ENCODE peak calls at places on chromosome 22, in five cellular contexts. One of them, this sample, is unnamed.

GRCh38 chr22:37345863-37346514 is 63.7 kb downstream of the CYTH4 start:
- DNase-seq in CD8-positive, alpha-beta T cell: no peak
- DNase-seq in heart left ventricle: no peak
- DNase-seq in OCI-LY7: no peak
- DNase-seq in transverse colon: peak; percentile 14
- DNase-seq in this sample: peak; percentile 81

GRCh38 chr22:21068681-21069276 is 23.0 kb downstream of the LRRC74B start:
- DNase-seq in CD8-positive, alpha-beta T cell: no peak
- DNase-seq in heart left ventricle: no peak
- DNase-seq in OCI-LY7: no peak
- DNase-seq in transverse colon: no peak
- DNase-seq in this sample: no peak

GRCh38 chr22:35449829-35450689 is 50.1 kb downstream of the MCM5 start:
- DNase-seq in CD8-positive, alpha-beta T cell: no peak
- DNase-seq in heart left ventricle: no peak
- DNase-seq in OCI-LY7: no peak
- DNase-seq in transverse colon: peak; percentile 39
- DNase-seq in this sample: no peak

GRCh38 chr22:45911601-45912271 is 65.2 kb downstream of the WNT7B start:
- DNase-seq in CD8-positive, alpha-beta T cell: no peak
- DNase-seq in heart left ventricle: peak; percentile 83
- DNase-seq in OCI-LY7: no peak
- DNase-seq in transverse colon: no peak
- DNase-seq in this sample: no peak

GRCh38 chr22:46848227-46848626 is 85.8 kb downstream of the TBC1D22A start:
- DNase-seq in CD8-positive, alpha-beta T cell: no peak
- DNase-seq in heart left ventricle: no peak
- DNase-seq in OCI-LY7: no peak
- DNase-seq in transverse colon: no peak
- DNase-seq in this sample: no peak

GRCh38 chr22:41245917-41246499 is 5.3 kb upstream of the CHADL start:
- DNase-seq in CD8-positive, alpha-beta T cell: no peak
- DNase-seq in heart left ventricle: no peak
- DNase-seq in OCI-LY7: no peak
- DNase-seq in transverse colon: no peak
- DNase-seq in this sample: no peak

GRCh38 chr22:35524966-35525686 is 15.5 kb upstream of the RASD2 start:
- DNase-seq in CD8-positive, alpha-beta T cell: no peak
- DNase-seq in heart left ventricle: peak; percentile 69
- DNase-seq in OCI-LY7: no peak
- DNase-seq in transverse colon: no peak
- DNase-seq in this sample: no peak

GRCh38 chr22:44536411-44536810 is 38.4 kb upstream of the RTL6 start:
- DNase-seq in CD8-positive, alpha-beta T cell: no peak
- DNase-seq in heart left ventricle: no peak
- DNase-seq in OCI-LY7: no peak
- DNase-seq in transverse colon: no peak
- DNase-seq in this sample: no peak

GRCh38 chr22:35400335-35400680 is 368 bp downstream of the MCM5 start:
- DNase-seq in CD8-positive, alpha-beta T cell: no peak
- DNase-seq in heart left ventricle: no peak
- DNase-seq in OCI-LY7: peak; percentile 53
- DNase-seq in transverse colon: no peak
- DNase-seq in this sample: peak; percentile 23

GRCh38 chr22:40281717-40282116 is 64.6 kb upstream of the ADSL start:
- DNase-seq in CD8-positive, alpha-beta T cell: no peak
- DNase-seq in heart left ventricle: peak; percentile 44
- DNase-seq in OCI-LY7: no peak
- DNase-seq in transverse colon: no peak
- DNase-seq in this sample: no peak

GRCh38 chr22:19803736-19804267 is 43.2 kb downstream of the TBX1 start:
- DNase-seq in CD8-positive, alpha-beta T cell: no peak
- DNase-seq in heart left ventricle: no peak
- DNase-seq in OCI-LY7: no peak
- DNase-seq in transverse colon: no peak
- DNase-seq in this sample: no peak

GRCh38 chr22:36362819-36363377 is 24.9 kb downstream of the MYH9 start:
- DNase-seq in CD8-positive, alpha-beta T cell: no peak
- DNase-seq in heart left ventricle: no peak
- DNase-seq in OCI-LY7: no peak
- DNase-seq in transverse colon: no peak
- DNase-seq in this sample: peak; percentile 35

GRCh38 chr22:45502215-45503070 is at the start of gene FBLN1:
- DNase-seq in CD8-positive, alpha-beta T cell: no peak
- DNase-seq in heart left ventricle: peak; percentile 61
- DNase-seq in OCI-LY7: no peak
- DNase-seq in transverse colon: no peak
- DNase-seq in this sample: peak; percentile 66

GRCh38 chr22:17706451-17706900 is 67.8 kb downstream of the BID start:
- DNase-seq in CD8-positive, alpha-beta T cell: peak; percentile 8
- DNase-seq in heart left ventricle: no peak
- DNase-seq in OCI-LY7: peak; percentile 55
- DNase-seq in transverse colon: peak; percentile 54
- DNase-seq in this sample: peak; percentile 81

GRCh38 chr22:41352058-41352457 is 29.7 kb upstream of the TEF start:
- DNase-seq in CD8-positive, alpha-beta T cell: no peak
- DNase-seq in heart left ventricle: no peak
- DNase-seq in OCI-LY7: no peak
- DNase-seq in transverse colon: no peak
- DNase-seq in this sample: no peak

GRCh38 chr22:19630614-19631013 is 83.7 kb upstream of the SEPTIN5 start:
- DNase-seq in CD8-positive, alpha-beta T cell: no peak
- DNase-seq in heart left ventricle: no peak
- DNase-seq in OCI-LY7: no peak
- DNase-seq in transverse colon: no peak
- DNase-seq in this sample: no peak

GRCh38 chr22:43802897-43803495 is 9.1 kb downstream of the EFCAB6 start:
- DNase-seq in CD8-positive, alpha-beta T cell: no peak
- DNase-seq in heart left ventricle: no peak
- DNase-seq in OCI-LY7: no peak
- DNase-seq in transverse colon: no peak
- DNase-seq in this sample: no peak

GRCh38 chr22:30908051-30908461 is 60.5 kb downstream of the MORC2 start:
- DNase-seq in CD8-positive, alpha-beta T cell: no peak
- DNase-seq in heart left ventricle: no peak
- DNase-seq in OCI-LY7: no peak
- DNase-seq in transverse colon: no peak
- DNase-seq in this sample: no peak

GRCh38 chr22:44455963-44456358 is 42.1 kb downstream of the RTL6 start:
- DNase-seq in CD8-positive, alpha-beta T cell: no peak
- DNase-seq in heart left ventricle: no peak
- DNase-seq in OCI-LY7: no peak
- DNase-seq in transverse colon: no peak
- DNase-seq in this sample: no peak

GRCh38 chr22:31561238-31561887 is 65.0 kb downstream of the SFI1 start:
- DNase-seq in CD8-positive, alpha-beta T cell: peak; percentile 23
- DNase-seq in heart left ventricle: peak; percentile 69
- DNase-seq in OCI-LY7: peak; percentile 66
- DNase-seq in transverse colon: peak; percentile 84
- DNase-seq in this sample: peak; percentile 56

GRCh38 chr22:35066768-35067167 is 810 bp downstream of the ISX start:
- DNase-seq in CD8-positive, alpha-beta T cell: no peak
- DNase-seq in heart left ventricle: no peak
- DNase-seq in OCI-LY7: no peak
- DNase-seq in transverse colon: no peak
- DNase-seq in this sample: no peak

GRCh38 chr22:19735665-19736510 is 12.5 kb downstream of the GP1BB start:
- DNase-seq in CD8-positive, alpha-beta T cell: no peak
- DNase-seq in heart left ventricle: no peak
- DNase-seq in OCI-LY7: no peak
- DNase-seq in transverse colon: no peak
- DNase-seq in this sample: no peak

DNA sequence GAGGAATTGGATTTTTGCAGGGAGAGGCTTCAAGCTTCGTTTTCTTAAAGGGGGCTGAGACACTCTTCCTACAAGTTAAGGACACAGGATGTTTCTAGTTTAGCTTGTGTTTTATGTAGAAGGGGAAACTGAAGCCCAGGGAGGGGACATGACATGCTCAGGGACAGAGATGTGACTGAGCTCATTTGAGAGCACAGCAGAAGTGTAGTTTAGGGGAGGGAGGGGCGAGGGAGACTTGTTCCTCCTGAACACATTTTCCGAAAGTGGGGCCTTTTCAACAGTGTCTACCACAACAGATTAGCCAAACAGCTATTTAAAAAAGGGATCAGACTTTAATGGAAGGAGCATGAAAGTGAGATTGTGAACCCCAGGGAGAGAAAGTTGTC is 148.1 kb downstream of the FBXO7 start:
- DNase-seq in CD8-positive, alpha-beta T cell: no peak
- DNase-seq in heart left ventricle: no peak
- DNase-seq in OCI-LY7: no peak
- DNase-seq in transverse colon: no peak
- DNase-seq in this sample: no peak
- H3K4me3 ChIP-seq in CD8-positive, alpha-beta T cell: no peak overlapping the region
- H3K4me3 ChIP-seq in heart left ventricle: no peak overlapping the region
- H3K4me3 ChIP-seq in OCI-LY7: no peak overlapping the region
- H3K4me3 ChIP-seq in transverse colon: no peak overlapping the region
- H3K4me3 ChIP-seq in this sample: no peak overlapping the region

DNA sequence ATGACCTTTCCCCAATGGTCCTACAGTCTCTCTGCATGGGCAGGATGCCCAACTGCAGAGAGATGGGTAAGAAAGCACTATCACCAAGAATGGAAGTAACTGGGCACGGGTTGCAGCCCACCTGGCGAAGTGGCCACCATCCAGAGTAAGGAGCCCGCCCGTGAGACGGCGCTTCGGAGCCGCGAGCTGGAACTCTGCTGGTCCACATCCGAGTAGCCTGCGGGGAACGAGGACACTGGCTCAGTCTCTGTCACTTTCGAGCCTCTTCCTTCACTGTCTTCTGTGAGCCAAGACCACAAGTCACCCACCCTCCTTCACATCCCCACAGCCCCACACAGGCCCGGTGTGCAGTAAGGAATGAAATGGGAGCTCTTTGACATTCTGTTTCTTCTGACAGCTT is 5.7 kb downstream of the SUN2 start:
- DNase-seq in CD8-positive, alpha-beta T cell: no peak
- DNase-seq in heart left ventricle: no peak
- DNase-seq in OCI-LY7: no peak
- DNase-seq in transverse colon: no peak
- DNase-seq in this sample: no peak
- H3K4me3 ChIP-seq in CD8-positive, alpha-beta T cell: peak overlapping the region; percentile 39
- H3K4me3 ChIP-seq in heart left ventricle: no peak overlapping the region
- H3K4me3 ChIP-seq in OCI-LY7: no peak overlapping the region
- H3K4me3 ChIP-seq in transverse colon: no peak overlapping the region
- H3K4me3 ChIP-seq in this sample: no peak overlapping the region

DNA sequence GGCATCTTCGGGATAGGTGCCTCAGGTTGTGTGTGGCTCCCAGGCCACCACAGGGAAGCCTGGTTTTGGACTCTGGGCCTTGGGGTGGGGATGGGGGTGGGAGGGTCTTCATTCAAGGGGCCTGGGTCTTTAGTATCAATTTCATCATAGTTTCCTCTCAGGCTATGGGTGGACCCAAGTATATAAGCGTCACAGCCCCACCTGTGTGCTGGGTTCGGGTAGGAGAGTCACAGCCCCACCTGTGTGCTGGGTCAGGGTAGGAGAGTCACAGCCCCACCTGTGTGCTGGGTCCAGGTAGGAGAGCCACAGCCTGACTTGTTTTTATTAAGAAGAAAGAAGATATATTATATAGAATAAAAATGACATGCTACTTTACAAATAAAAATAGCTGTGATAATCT is 422.1 kb downstream of the BRD1 start:
- DNase-seq in CD8-positive, alpha-beta T cell: no peak
- DNase-seq in heart left ventricle: no peak
- DNase-seq in OCI-LY7: no peak
- DNase-seq in transverse colon: no peak
- DNase-seq in this sample: no peak
- H3K4me3 ChIP-seq in CD8-positive, alpha-beta T cell: no peak overlapping the region
- H3K4me3 ChIP-seq in heart left ventricle: no peak overlapping the region
- H3K4me3 ChIP-seq in OCI-LY7: no peak overlapping the region
- H3K4me3 ChIP-seq in transverse colon: no peak overlapping the region
- H3K4me3 ChIP-seq in this sample: no peak overlapping the region

GRCh38 chr22:28795932-28796856 is 4.2 kb downstream of the XBP1 start:
- DNase-seq in CD8-positive, alpha-beta T cell: no peak
- DNase-seq in heart left ventricle: no peak
- DNase-seq in OCI-LY7: no peak
- DNase-seq in transverse colon: no peak
- DNase-seq in this sample: no peak

GRCh38 chr22:28800308-28801041 is at the start of gene XBP1:
- DNase-seq in CD8-positive, alpha-beta T cell: peak; percentile 89
- DNase-seq in heart left ventricle: peak; percentile 97
- DNase-seq in OCI-LY7: peak; percentile 89
- DNase-seq in transverse colon: peak; percentile 96
- DNase-seq in this sample: peak; percentile 94

GRCh38 chr22:28799834-28800307 is 498 bp downstream of the XBP1 start:
- DNase-seq in CD8-positive, alpha-beta T cell: peak; percentile 30
- DNase-seq in heart left ventricle: peak; percentile 84
- DNase-seq in OCI-LY7: peak; percentile 24
- DNase-seq in transverse colon: peak; percentile 73
- DNase-seq in this sample: peak; percentile 71

GRCh38 chr22:28799125-28799833 is 1.1 kb downstream of the XBP1 start:
- DNase-seq in CD8-positive, alpha-beta T cell: no peak
- DNase-seq in heart left ventricle: no peak
- DNase-seq in OCI-LY7: peak; percentile 27
- DNase-seq in transverse colon: peak; percentile 69
- DNase-seq in this sample: peak; percentile 60

GRCh38 chr22:28798810-28799124 is 1.6 kb downstream of the XBP1 start:
- DNase-seq in CD8-positive, alpha-beta T cell: no peak
- DNase-seq in heart left ventricle: no peak
- DNase-seq in OCI-LY7: no peak
- DNase-seq in transverse colon: no peak
- DNase-seq in this sample: no peak
- H3K4me3 ChIP-seq in CD8-positive, alpha-beta T cell: peak overlapping the region; percentile 79
- H3K4me3 ChIP-seq in heart left ventricle: peak overlapping the region; percentile 99
- H3K4me3 ChIP-seq in OCI-LY7: peak overlapping the region; percentile 72
- H3K4me3 ChIP-seq in transverse colon: no peak overlapping the region
- H3K4me3 ChIP-seq in this sample: peak overlapping the region; percentile 90

GRCh38 chr22:42417645-42418303 is 14.4 kb downstream of the NFAM1 start:
- DNase-seq in CD8-positive, alpha-beta T cell: no peak
- DNase-seq in heart left ventricle: no peak
- DNase-seq in OCI-LY7: no peak
- DNase-seq in transverse colon: no peak
- DNase-seq in this sample: no peak

GRCh38 chr22:42418811-42419243 is 13.4 kb downstream of the NFAM1 start:
- DNase-seq in CD8-positive, alpha-beta T cell: no peak
- DNase-seq in heart left ventricle: no peak
- DNase-seq in OCI-LY7: no peak
- DNase-seq in transverse colon: no peak
- DNase-seq in this sample: no peak

GRCh38 chr22:42414565-42415298 is 17.5 kb downstream of the NFAM1 start:
- DNase-seq in CD8-positive, alpha-beta T cell: no peak
- DNase-seq in heart left ventricle: no peak
- DNase-seq in OCI-LY7: no peak
- DNase-seq in transverse colon: no peak
- DNase-seq in this sample: no peak

GRCh38 chr22:42416671-42417230 is 15.5 kb downstream of the NFAM1 start:
- DNase-seq in CD8-positive, alpha-beta T cell: no peak
- DNase-seq in heart left ventricle: no peak
- DNase-seq in OCI-LY7: no peak
- DNase-seq in transverse colon: no peak
- DNase-seq in this sample: no peak

GRCh38 chr22:42419328-42419881 is 12.8 kb downstream of the NFAM1 start:
- DNase-seq in CD8-positive, alpha-beta T cell: no peak
- DNase-seq in heart left ventricle: no peak
- DNase-seq in OCI-LY7: no peak
- DNase-seq in transverse colon: no peak
- DNase-seq in this sample: no peak
- H3K4me3 ChIP-seq in CD8-positive, alpha-beta T cell: no peak overlapping the region
- H3K4me3 ChIP-seq in heart left ventricle: no peak overlapping the region
- H3K4me3 ChIP-seq in OCI-LY7: no peak overlapping the region
- H3K4me3 ChIP-seq in transverse colon: no peak overlapping the region
- H3K4me3 ChIP-seq in this sample: no peak overlapping the region

This sample was measured in MG63.